ENCODE peak calls at places on chromosomes 12 and 14, in seven cellular contexts. A, Q, S, U, Z, R and T are unnamed samples.

GRCh38 chr12:55930771-55931316 is at the start of gene DGKA:
- DNase-seq in R (peak), Q (peak), Z (peak), U (peak), S (no peak), A (peak), T (peak)

GRCh38 chr14:71931492-71932228 is 569 bp upstream of the RGS6 start:
- DNase-seq in Z (no peak), U (no peak), Q (no peak), R (peak), S (no peak), A (no peak), T (no peak)

GRCh38 chr12:51482808-51483532 is 58.3 kb downstream of the SLC4A8 start:
- DNase-seq in U (no peak), Q (no peak), Z (no peak), S (no peak), R (no peak), A (no peak), T (no peak)

GRCh38 chr14:101962503-101962874 is 1.9 kb upstream of the DYNC1H1 start:
- DNase-seq in R (peak), A (no peak), Z (peak), U (peak), Q (peak), S (no peak), T (peak)

GRCh38 chr14:24296341-24297157 is 3.0 kb downstream of the DHRS1 start:
- DNase-seq in U (no peak), Z (peak), R (peak), Q (peak), S (peak), A (peak), T (peak)

GRCh38 chr14:72745991-72746980 is 147.6 kb downstream of the DPF3 start:
- DNase-seq in Q (no peak), S (no peak), Z (no peak), A (no peak), U (no peak), R (no peak), T (no peak)

GRCh38 chr14:105889666-105890473 is 363.5 kb downstream of the TMEM121 start:
- DNase-seq in U (no peak), R (peak), A (no peak), Q (peak), Z (no peak), S (no peak), T (no peak)

GRCh38 chr14:96166475-96167223 is 38.0 kb upstream of the BDKRB2 start:
- DNase-seq in U (no peak), R (no peak), Z (no peak), A (no peak), Q (no peak), S (no peak), T (no peak)

GRCh38 chr12:1560704-1561103 is 33.7 kb downstream of the FBXL14 start:
- DNase-seq in U (no peak), Z (no peak), R (no peak), S (no peak), A (no peak), Q (no peak), T (no peak)

GRCh38 chr12:121333747-121334146 is 18.5 kb downstream of the ANAPC5 start:
- DNase-seq in A (no peak), Z (no peak), S (no peak), Q (no peak), U (no peak), R (no peak), T (no peak)

GRCh38 chr14:77980475-77981321 is 180.8 kb downstream of the ADCK1 start:
- DNase-seq in A (no peak), S (no peak), R (no peak), U (no peak), Q (no peak), Z (no peak), T (peak)

GRCh38 chr12:32305163-32305562 is 94.2 kb upstream of the FGD4 start:
- DNase-seq in S (no peak), A (no peak), Q (no peak), R (peak), Z (peak), U (peak), T (peak)

GRCh38 chr12:18824287-18824686 is 86.4 kb downstream of the CAPZA3 start:
- DNase-seq in A (no peak), Z (no peak), Q (no peak), R (no peak), S (no peak), U (no peak), T (no peak)

GRCh38 chr12:32400114-32400672 is 835 bp downstream of the FGD4 start:
- DNase-seq in A (no peak), Z (no peak), U (peak), R (peak), Q (no peak), S (peak), T (peak)

GRCh38 chr14:83885748-83886382 is 1644.1 kb upstream of the FLRT2 start:
- DNase-seq in Z (no peak), A (no peak), Q (no peak), S (no peak), U (no peak), R (no peak), T (no peak)

GRCh38 chr14:103072595-103073366 is 11.2 kb upstream of the LBHD2 start:
- DNase-seq in A (no peak), R (no peak), S (no peak), Z (no peak), U (no peak), Q (no peak), T (no peak)

GRCh38 chr12:5197127-5197526 is 153.4 kb downstream of the KCNA5 start:
- DNase-seq in U (no peak), Z (no peak), Q (no peak), S (no peak), R (no peak), A (no peak), T (no peak)

GRCh38 chr12:85057370-85057963 is 21.3 kb downstream of the LRRIQ1 start:
- DNase-seq in U (peak), Q (peak), A (no peak), Z (peak), R (peak), S (no peak), T (peak)

GRCh38 chr14:60232185-60232584 is 16.8 kb upstream of the PPM1A start:
- DNase-seq in S (no peak), U (no peak), R (no peak), Q (no peak), Z (no peak), A (no peak), T (no peak)

GRCh38 chr12:80282761-80283160 is 161.3 kb upstream of the PTPRQ start:
- DNase-seq in R (no peak), U (no peak), Z (no peak), Q (no peak), S (no peak), A (no peak), T (no peak)

GRCh38 chr12:5779401-5779800 is 165.7 kb downstream of the ANO2 start:
- DNase-seq in Z (no peak), S (no peak), A (no peak), U (no peak), R (no peak), Q (no peak), T (no peak)

GRCh38 chr14:81096656-81097055 is 124.1 kb downstream of the GTF2A1 start:
- DNase-seq in R (no peak), S (no peak), A (no peak), Z (no peak), Q (no peak), U (no peak), T (no peak)

GRCh38 chr12:40959041-40959440 is 229.1 kb upstream of the PDZRN4 start:
- DNase-seq in A (no peak), Q (no peak), U (no peak), R (no peak), S (no peak), Z (no peak), T (no peak)

GRCh38 chr12:111158992-111159391 is 209.9 kb downstream of the PHETA1 start:
- DNase-seq in U (no peak), Q (no peak), Z (no peak), R (no peak), A (no peak), S (no peak), T (no peak)

GRCh38 chr14:95707327-95707726 is 6.6 kb downstream of the TCL1A start:
- DNase-seq in Q (no peak), A (no peak), R (no peak), Z (no peak), U (no peak), S (no peak), T (no peak)

GRCh38 chr14:96359959-96360358 is 3.2 kb downstream of the ATG2B start:
- DNase-seq in S (no peak), R (no peak), U (no peak), Q (no peak), A (no peak), Z (no peak), T (no peak)

GRCh38 chr14:101219896-101220703 is 316.6 kb upstream of the RTL1 start:
- DNase-seq in A (no peak), U (no peak), Z (no peak), Q (no peak), S (no peak), R (no peak), T (no peak)

GRCh38 chr14:92198804-92199203 is 77.0 kb downstream of the CPSF2 start:
- DNase-seq in S (no peak), R (no peak), Z (no peak), Q (no peak), A (no peak), U (no peak), T (no peak)

GRCh38 chr14:69240527-69241173 is 19.3 kb upstream of the GALNT16 start:
- DNase-seq in S (no peak), U (no peak), Q (no peak), A (no peak), Z (no peak), R (no peak), T (no peak)

GRCh38 chr14:99574099-99574880 is 29.7 kb downstream of the CCDC85C start:
- DNase-seq in Q (no peak), U (no peak), S (peak), R (peak), Z (peak), A (no peak), T (peak)

GRCh38 chr12:26150737-26151450 is 26.1 kb upstream of the BHLHE41 start:
- DNase-seq in Z (no peak), R (no peak), S (no peak), U (no peak), Q (no peak), A (no peak), T (no peak)

GRCh38 chr14:22449612-22449930 is 139.5 kb downstream of the DAD1 start:
- DNase-seq in Q (no peak), S (no peak), Z (no peak), A (no peak), U (no peak), R (no peak), T (no peak)

GRCh38 chr12:64757778-64758177 is 1.4 kb downstream of the GNS start:
- DNase-seq in Q (no peak), R (no peak), S (no peak), Z (no peak), U (no peak), A (no peak), T (no peak)

GRCh38 chr12:108768591-108769500 is 37.5 kb upstream of the CORO1C start:
- DNase-seq in S (peak), R (peak), Z (peak), A (peak), U (peak), Q (peak), T (no peak)

GRCh38 chr14:58060077-58060476 is 91.9 kb downstream of the ARMH4 start:
- DNase-seq in U (no peak), R (no peak), Q (no peak), S (no peak), A (no peak), Z (no peak), T (no peak)

GRCh38 chr14:52922656-52923055 is 28.2 kb downstream of the FERMT2 start:
- DNase-seq in R (no peak), U (no peak), A (no peak), Z (no peak), Q (no peak), S (no peak), T (peak)

DNA sequence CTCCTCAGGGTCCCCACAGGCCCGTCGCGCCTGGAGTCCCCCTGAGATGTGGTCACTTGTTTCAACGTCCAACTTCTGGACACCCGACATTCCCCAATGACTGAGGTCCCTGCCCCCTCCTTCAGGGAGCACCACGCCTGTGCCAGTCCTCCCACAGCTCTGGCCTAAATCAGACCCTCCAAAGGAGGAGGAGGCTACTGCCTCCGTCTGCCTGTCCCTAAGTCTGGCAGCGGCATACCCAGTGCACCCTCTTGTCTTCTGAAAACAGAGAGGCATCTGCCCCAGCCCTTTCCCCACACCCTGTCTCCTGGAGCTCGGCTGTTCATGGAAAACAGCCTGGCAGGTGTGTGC is 46.2 kb downstream of the TESC start:
- DNase-seq in Z (no peak), U (no peak), Q (no peak), R (no peak), S (no peak), A (no peak), T (no peak)
- TF ChIP-seq JUND in Z (no peak), U (no peak), Q (no peak), R (no peak), S (no peak), A (no peak), T (no peak)

GRCh38 chr12:106766393-106766826 is 8.1 kb upstream of the RIC8B start:
- DNase-seq in Q (no peak), A (no peak), S (no peak), R (no peak), U (no peak), Z (no peak), T (no peak)
- TF ChIP-seq JUND in Q (no peak), A (no peak), S (no peak), R (no peak), U (no peak), Z (no peak), T (no peak)

GRCh38 chr12:72453079-72453478 is 180.9 kb downstream of the TRHDE start:
- DNase-seq in Z (no peak), Q (no peak), A (no peak), U (no peak), R (no peak), S (no peak), T (no peak)
- TF ChIP-seq JUND in Z (no peak), Q (no peak), A (no peak), U (no peak), R (no peak), S (no peak), T (no peak)

GRCh38 chr12:49698619-49699545 is 8.3 kb downstream of the FMNL3 start:
- DNase-seq in Z (no peak), Q (no peak), U (no peak), R (no peak), A (peak), S (peak), T (peak)
- TF ChIP-seq JUND in Z (no peak), Q (peak), U (no peak), R (no peak), A (no peak), S (no peak), T (no peak)

GRCh38 chr14:21054768-21055145 is 2.9 kb upstream of the RNASE8 start:
- DNase-seq in Q (no peak), U (no peak), A (no peak), Z (no peak), R (no peak), S (no peak), T (no peak)
- TF ChIP-seq JUND in Q (no peak), U (no peak), A (no peak), Z (no peak), R (no peak), S (no peak), T (no peak)

DNA sequence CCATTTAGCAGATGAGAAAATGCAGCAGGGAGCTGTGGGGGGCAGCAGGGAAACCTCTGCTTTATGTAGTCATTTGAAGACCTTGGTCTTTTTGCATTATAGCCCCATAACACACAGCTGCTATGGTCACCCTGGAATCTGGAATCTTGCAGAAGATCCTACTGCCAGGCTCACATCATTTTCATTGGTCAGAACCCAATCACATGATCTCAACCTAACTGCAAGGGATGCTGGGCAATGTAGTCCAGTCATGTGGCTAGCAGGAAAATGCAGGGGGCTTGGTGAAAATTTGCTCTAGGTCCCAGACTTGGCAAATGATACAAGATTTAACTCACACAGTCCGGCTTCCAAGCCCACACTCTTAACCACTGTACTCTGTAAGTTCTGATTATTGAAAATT is 1028.7 kb downstream of the AACS start:
- DNase-seq in R (peak), S (no peak), U (no peak), Q (peak), Z (no peak), A (no peak), T (no peak)
- TF ChIP-seq JUND in R (no peak), S (no peak), U (no peak), Q (no peak), Z (no peak), A (no peak), T (no peak)

DNA sequence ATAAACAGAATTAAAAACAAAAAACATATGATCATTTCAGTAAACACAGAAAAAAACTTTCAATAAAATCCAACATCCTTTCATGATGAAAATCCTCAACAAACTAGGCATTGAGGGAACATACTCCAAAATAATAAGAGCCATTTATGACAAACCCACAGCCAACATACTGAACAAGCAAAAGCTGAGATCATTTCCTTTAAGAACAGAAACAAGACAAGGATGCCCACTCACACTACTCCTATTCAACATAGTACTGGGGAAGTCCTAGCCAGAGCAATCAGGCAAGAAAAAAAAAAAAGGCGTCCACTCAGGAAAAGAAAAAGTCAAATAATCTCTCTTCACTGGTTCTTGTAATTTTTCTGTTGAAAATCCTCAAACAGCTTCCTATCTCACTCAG is 30.1 kb downstream of the MRPL42 start:
- DNase-seq in Q (no peak), Z (no peak), U (no peak), R (no peak), S (no peak), A (no peak), T (no peak)
- TF ChIP-seq JUND in Q (no peak), Z (no peak), U (no peak), R (no peak), S (no peak), A (no peak), T (no peak)

DNA sequence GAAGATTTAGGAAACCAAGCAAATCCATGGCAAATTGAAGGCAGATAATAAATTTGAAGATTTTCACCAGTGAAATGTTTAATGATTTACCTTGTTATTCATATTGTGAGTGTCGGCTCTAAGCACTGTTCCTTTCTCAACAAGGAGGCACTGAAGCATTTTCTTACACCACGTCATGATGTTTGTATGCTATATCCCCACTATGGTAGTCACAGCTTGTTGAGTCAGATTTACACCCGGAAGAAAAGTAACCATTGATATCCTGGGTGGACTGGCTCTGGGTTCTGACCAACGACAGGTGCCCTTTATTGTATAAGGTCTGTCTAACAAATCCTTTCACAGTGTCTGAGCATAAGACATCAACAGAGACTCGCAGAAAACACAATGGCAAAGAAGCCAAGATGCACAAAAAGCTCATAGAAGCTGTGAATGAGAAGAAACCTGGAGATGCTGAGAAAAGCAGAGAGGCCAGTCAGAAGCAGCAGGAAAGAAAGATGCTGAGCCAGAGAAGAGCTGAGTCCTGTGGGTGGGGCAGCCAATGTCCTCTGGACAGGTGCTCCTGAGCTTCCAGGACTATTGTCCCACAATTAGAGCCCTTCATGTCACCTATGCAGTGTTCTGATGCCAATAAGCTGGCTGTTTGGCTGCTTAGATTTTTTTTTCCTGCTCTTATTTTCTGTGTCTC is 49.7 kb upstream of the ARHGAP5 start:
- DNase-seq in R (no peak), U (no peak), Q (no peak), Z (peak), A (no peak), S (no peak), T (no peak)
- TF ChIP-seq JUND in R (no peak), U (no peak), Q (no peak), Z (no peak), A (no peak), S (no peak), T (no peak)

GRCh38 chr14:65229431-65230286 is 127.3 kb upstream of the MAX start:
- DNase-seq in U (no peak), Z (peak), R (peak), A (no peak), S (no peak), Q (peak), T (no peak)
- TF ChIP-seq JUND in U (no peak), Z (no peak), R (no peak), A (no peak), S (no peak), Q (no peak), T (no peak)

GRCh38 chr12:114555451-114555850 is 128.5 kb downstream of the TBX3 start:
- DNase-seq in R (no peak), A (no peak), U (no peak), Z (no peak), Q (no peak), S (no peak), T (peak)
- TF ChIP-seq JUND in R (no peak), A (no peak), U (no peak), Z (no peak), Q (no peak), S (no peak), T (no peak)